ENCODE peak calls at places on chromosome 1, in five cellular contexts. A is psoas muscle, F is aorta, H is heart left ventricle, I is mesenchymal stem cell. S is an unnamed sample.

GRCh38 chr1:15157524-15158399 is 4.2 kb downstream of the TMEM51 start:
- DNase-seq in A (no peak), F (no peak), H (no peak), I (no peak), S (no peak)

GRCh38 chr1:3747522-3747848 is 4.8 kb upstream of the CCDC27 start:
- DNase-seq in A (no peak), F (no peak), H (no peak), I (no peak), S (no peak)

GRCh38 chr1:187491082-187491720 is 662.5 kb downstream of the PLA2G4A start:
- DNase-seq in A (no peak), F (no peak), H (no peak), I (peak), S (no peak)

GRCh38 chr1:110951161-110951560 is 12.6 kb downstream of the LRIF1 start:
- DNase-seq in A (no peak), F (no peak), H (no peak), I (no peak), S (no peak)

GRCh38 chr1:152768847-152769533 is 6.0 kb upstream of the LCE1F start:
- DNase-seq in A (no peak), F (no peak), H (no peak), I (no peak), S (no peak)

GRCh38 chr1:92944901-92945747 is 16.1 kb downstream of the DIPK1A start:
- DNase-seq in A (no peak), F (no peak), H (peak), I (no peak), S (no peak)

GRCh38 chr1:65069186-65069585 is 78.8 kb upstream of the AK4 start:
- DNase-seq in A (no peak), F (no peak), H (no peak), I (no peak), S (no peak)

GRCh38 chr1:16402742-16403141 is 34.5 kb downstream of the SPATA21 start:
- DNase-seq in A (no peak), F (no peak), H (no peak), I (peak), S (no peak)

GRCh38 chr1:205484985-205485967 is 19.2 kb upstream of the CDK18 start:
- DNase-seq in A (peak), F (peak), H (peak), I (peak), S (peak)

GRCh38 chr1:178578541-178578940 is 65.6 kb downstream of the TEX35 start:
- DNase-seq in A (no peak), F (no peak), H (no peak), I (no peak), S (no peak)

GRCh38 chr1:94741510-94741909 is 78.6 kb upstream of the SLC44A3 start:
- DNase-seq in A (no peak), F (no peak), H (no peak), I (no peak), S (no peak)

GRCh38 chr1:87279966-87280535 is 48.6 kb upstream of the LMO4 start:
- DNase-seq in A (no peak), F (no peak), H (no peak), I (peak), S (no peak)

GRCh38 chr1:109782927-109783326 is 19.2 kb upstream of the EPS8L3 start:
- DNase-seq in A (no peak), F (no peak), H (no peak), I (no peak), S (no peak)

GRCh38 chr1:113282897-113283285 is 107.4 kb upstream of the MAGI3 start:
- DNase-seq in A (no peak), F (no peak), H (no peak), I (no peak), S (no peak)

GRCh38 chr1:164725401-164725800 is 166.4 kb downstream of the PBX1 start:
- DNase-seq in A (no peak), F (no peak), H (no peak), I (no peak), S (peak)

GRCh38 chr1:211345719-211346118 is 19.1 kb downstream of the TRAF5 start:
- DNase-seq in A (no peak), F (no peak), H (no peak), I (no peak), S (no peak)

GRCh38 chr1:201535046-201535777 is 3.7 kb upstream of the NAV1 start:
- DNase-seq in A (no peak), F (no peak), H (no peak), I (peak), S (no peak)

GRCh38 chr1:54980528-54981241 is at the start of gene TMEM61:
- DNase-seq in A (no peak), F (no peak), H (no peak), I (no peak), S (no peak)

GRCh38 chr1:23098463-23099170 is 70.0 kb downstream of the LUZP1 start:
- DNase-seq in A (no peak), F (no peak), H (peak), I (peak), S (peak)

GRCh38 chr1:94698341-94698740 is 121.8 kb upstream of the SLC44A3 start:
- DNase-seq in A (no peak), F (no peak), H (no peak), I (peak), S (no peak)

GRCh38 chr1:173867141-173867752 is 542 bp downstream of the GAS5 start:
- DNase-seq in A (no peak), F (peak), H (no peak), I (no peak), S (no peak)

GRCh38 chr1:33180226-33181037 is 1.4 kb downstream of the TRIM62 start:
- DNase-seq in A (peak), F (peak), H (peak), I (peak), S (no peak)

GRCh38 chr1:7553042-7553690 is 217.9 kb upstream of the VAMP3 start:
- DNase-seq in A (no peak), F (no peak), H (no peak), I (peak), S (no peak)

GRCh38 chr1:177211231-177211630 is 40.5 kb downstream of the BRINP2 start:
- DNase-seq in A (no peak), F (no peak), H (no peak), I (peak), S (no peak)

GRCh38 chr1:15177710-15178166 is 24.2 kb downstream of the TMEM51 start:
- DNase-seq in A (no peak), F (no peak), H (no peak), I (no peak), S (no peak)

GRCh38 chr1:29243863-29244185 is 7.5 kb downstream of the PTPRU start:
- DNase-seq in A (no peak), F (no peak), H (no peak), I (peak), S (no peak)

GRCh38 chr1:40892354-40892753 is 30.2 kb upstream of the CITED4 start:
- DNase-seq in A (no peak), F (no peak), H (no peak), I (no peak), S (no peak)

GRCh38 chr1:15940110-15941043 is 35.5 kb downstream of the ZBTB17 start:
- DNase-seq in A (no peak), F (no peak), H (no peak), I (no peak), S (no peak)

GRCh38 chr1:45172015-45172414 is 34.4 kb downstream of the ZSWIM5 start:
- DNase-seq in A (no peak), F (no peak), H (no peak), I (no peak), S (no peak)

GRCh38 chr1:208235356-208235982 is 8.7 kb downstream of the PLXNA2 start:
- DNase-seq in A (no peak), F (no peak), H (no peak), I (no peak), S (no peak)

GRCh38 chr1:222045816-222046215 is 303.9 kb upstream of the DUSP10 start:
- DNase-seq in A (no peak), F (no peak), H (no peak), I (no peak), S (no peak)

GRCh38 chr1:183150445-183150844 is 35.6 kb upstream of the LAMC2 start:
- DNase-seq in A (no peak), F (no peak), H (no peak), I (no peak), S (no peak)

GRCh38 chr1:176605151-176605550 is 142.2 kb downstream of the PAPPA2 start:
- DNase-seq in A (no peak), F (no peak), H (no peak), I (no peak), S (no peak)

GRCh38 chr1:169427081-169427611 is at the start of gene CCDC181:
- DNase-seq in A (peak), F (peak), H (peak), I (peak), S (no peak)

GRCh38 chr1:192628406-192629057 is 7.4 kb upstream of the RGS13 start:
- DNase-seq in A (no peak), F (no peak), H (no peak), I (no peak), S (no peak)

GRCh38 chr1:192626366-192627179 is 9.4 kb upstream of the RGS13 start:
- DNase-seq in A (no peak), F (no peak), H (no peak), I (no peak), S (no peak)

GRCh38 chr1:192629602-192630001 is 6.3 kb upstream of the RGS13 start:
- DNase-seq in A (no peak), F (no peak), H (no peak), I (no peak), S (no peak)

GRCh38 chr1:192630521-192631287 is 5.2 kb upstream of the RGS13 start:
- DNase-seq in A (no peak), F (no peak), H (no peak), I (no peak), S (no peak)

GRCh38 chr1:192627901-192628300 is 8.0 kb upstream of the RGS13 start:
- DNase-seq in A (no peak), F (no peak), H (no peak), I (no peak), S (no peak)
- H3K4me3 ChIP-seq in A (no peak), F (no peak), H (no peak), I (no peak), S (no peak)

DNA sequence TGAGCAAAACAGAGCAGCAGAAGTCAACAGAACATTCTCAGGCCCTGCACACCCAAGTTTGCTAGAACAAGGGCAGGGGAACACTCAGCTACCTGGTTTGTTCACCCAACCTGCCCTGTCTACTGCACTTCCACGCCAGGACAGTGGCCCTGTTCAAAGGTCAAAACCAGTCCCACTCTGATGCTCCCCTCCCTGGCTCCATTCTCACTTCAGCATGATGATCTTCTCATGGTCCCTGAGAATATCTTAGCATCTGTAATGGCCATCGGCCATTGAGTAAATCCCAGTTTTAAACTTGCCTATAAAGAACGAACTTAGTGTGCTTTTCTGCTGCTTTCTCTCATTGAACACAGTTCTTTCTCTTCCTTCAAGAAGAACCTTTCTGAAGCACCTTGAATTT is 293.6 kb downstream of the SMYD3 start:
- DNase-seq in A (no peak), F (no peak), H (no peak), I (no peak), S (no peak)
- H3K4me3 ChIP-seq in A (no peak), F (no peak), H (no peak), I (no peak), S (no peak)

GRCh38 chr1:42956739-42957138 is 1.9 kb downstream of the SLC2A1 start:
- DNase-seq in A (no peak), F (no peak), H (no peak), I (no peak), S (no peak)
- H3K4me3 ChIP-seq in A (peak), F (no peak), H (peak), I (peak), S (peak)

GRCh38 chr1:220787069-220787614 is 429 bp downstream of the MTARC1 start:
- DNase-seq in A (no peak), F (no peak), H (no peak), I (no peak), S (no peak)
- H3K4me3 ChIP-seq in A (peak), F (peak), H (peak), I (peak), S (peak)